ENCODE peak calls at places on chromosomes 3 and 15, in six cellular contexts. Z is WTC11; U is Daoy; I is anterior cingulate cortex; C is KG1; K is stimulated activated CD8-positive, alpha-beta memory T cell treated with anti-CD3 and anti-CD28 coated beads, Interleukin-15, amount 100 ng/mL, for 24 hours. R is an unnamed sample.
A peak's percentile ranks its signal among the peaks of the same experiment; 100 is the strongest.

GRCh38 chr3:4776980-4777581 is 202.2 kb upstream of the BHLHE40 start:
- DNase-seq in Z (no peak), U (no peak), I (no peak), C (no peak), K (no peak), R (no peak)

GRCh38 chr3:151091685-151092352 is 6.4 kb downstream of the MED12L start:
- DNase-seq in Z (no peak), U (peak; percentile 40), I (no peak), C (no peak), K (no peak), R (no peak)

GRCh38 chr3:129656659-129657247 is 50.3 kb upstream of the PLXND1 start:
- DNase-seq in Z (no peak), U (no peak), I (no peak), C (no peak), K (no peak), R (no peak)

GRCh38 chr15:48358681-48359152 is 27.5 kb downstream of the DUT start:
- DNase-seq in Z (no peak), U (peak; percentile 59), I (no peak), C (no peak), K (no peak), R (no peak)

GRCh38 chr15:100250166-100250800 is 91.5 kb downstream of the ADAMTS17 start:
- DNase-seq in Z (no peak), U (no peak), I (no peak), C (no peak), K (no peak), R (peak; percentile 3)

GRCh38 chr3:127775398-127776109 is 46.8 kb downstream of the MGLL start:
- DNase-seq in Z (no peak), U (peak; percentile 92), I (no peak), C (no peak), K (no peak), R (no peak)

GRCh38 chr3:138174421-138175122 is at the start of gene DBR1:
- DNase-seq in Z (peak; percentile 66), U (peak; percentile 83), I (peak; percentile 62), C (peak; percentile 25), K (peak; percentile 46), R (peak; percentile 35)

GRCh38 chr3:87437765-87438164 is 161.4 kb upstream of the POU1F1 start:
- DNase-seq in Z (no peak), U (peak; percentile 13), I (no peak), C (no peak), K (no peak), R (no peak)

GRCh38 chr15:83210619-83211018 is 3.0 kb upstream of the HDGFL3 start:
- DNase-seq in Z (no peak), U (peak; percentile 39), I (no peak), C (no peak), K (no peak), R (peak; percentile 61)

GRCh38 chr3:64398431-64398830 is 173.2 kb upstream of the PRICKLE2 start:
- DNase-seq in Z (no peak), U (no peak), I (no peak), C (no peak), K (no peak), R (no peak)

GRCh38 chr3:48411606-48412374 is 18.1 kb downstream of the PLXNB1 start:
- DNase-seq in Z (peak; percentile 5), U (no peak), I (no peak), C (no peak), K (no peak), R (no peak)

GRCh38 chr3:58482917-58483636 is 8.8 kb upstream of the KCTD6 start:
- DNase-seq in Z (no peak), U (no peak), I (no peak), C (no peak), K (no peak), R (no peak)

GRCh38 chr3:197362086-197362485 is 63.7 kb upstream of the DLG1 start:
- DNase-seq in Z (no peak), U (no peak), I (no peak), C (no peak), K (no peak), R (no peak)

GRCh38 chr15:101255066-101255415 is 3.2 kb upstream of the CHSY1 start:
- DNase-seq in Z (no peak), U (no peak), I (no peak), C (no peak), K (no peak), R (no peak)

GRCh38 chr3:25572919-25573385 is 91.8 kb downstream of the TOP2B start:
- DNase-seq in Z (no peak), U (peak; percentile 15), I (no peak), C (no peak), K (no peak), R (no peak)

GRCh38 chr3:113668015-113668414 is 28.4 kb downstream of the USF3 start:
- DNase-seq in Z (no peak), U (peak; percentile 62), I (no peak), C (no peak), K (no peak), R (no peak)

GRCh38 chr3:55489804-55490132 is 2.7 kb upstream of the WNT5A start:
- DNase-seq in Z (peak; percentile 72), U (peak; percentile 44), I (no peak), C (no peak), K (no peak), R (no peak)

GRCh38 chr3:28349397-28350000 is 875 bp upstream of the AZI2 start:
- DNase-seq in Z (no peak), U (peak; percentile 6), I (no peak), C (no peak), K (no peak), R (no peak)

GRCh38 chr15:48940508-48940907 is 23.2 kb downstream of the SHC4 start:
- DNase-seq in Z (no peak), U (peak; percentile 75), I (no peak), C (no peak), K (no peak), R (no peak)

GRCh38 chr3:185317674-185318073 is 45.3 kb upstream of the MAP3K13 start:
- DNase-seq in Z (no peak), U (no peak), I (no peak), C (no peak), K (no peak), R (no peak)

GRCh38 chr15:61420546-61420945 is 191.4 kb upstream of the RORA start:
- DNase-seq in Z (no peak), U (no peak), I (no peak), C (no peak), K (no peak), R (no peak)

GRCh38 chr15:67201136-67201535 is 53.3 kb downstream of the AAGAB start:
- DNase-seq in Z (no peak), U (peak; percentile 5), I (no peak), C (no peak), K (no peak), R (no peak)

GRCh38 chr3:123730816-123731215 is 146.0 kb upstream of the HACD2 start:
- DNase-seq in Z (no peak), U (no peak), I (no peak), C (no peak), K (no peak), R (no peak)

GRCh38 chr3:55380561-55380960 is 106.5 kb downstream of the WNT5A start:
- DNase-seq in Z (no peak), U (no peak), I (no peak), C (no peak), K (no peak), R (no peak)

GRCh38 chr3:50339485-50340196 is 995 bp downstream of the RASSF1 start:
- DNase-seq in Z (no peak), U (no peak), I (no peak), C (no peak), K (no peak), R (no peak)

GRCh38 chr15:82625136-82625535 is 22.0 kb downstream of the CPEB1 start:
- DNase-seq in Z (no peak), U (no peak), I (no peak), C (no peak), K (no peak), R (no peak)

GRCh38 chr3:196458063-196458462 is 25.8 kb upstream of the UBXN7 start:
- DNase-seq in Z (no peak), U (no peak), I (no peak), C (no peak), K (no peak), R (no peak)

GRCh38 chr3:127349501-127350171 is 61.8 kb upstream of the PRR20G start:
- DNase-seq in Z (no peak), U (no peak), I (no peak), C (no peak), K (no peak), R (no peak)

GRCh38 chr3:66470285-66470684 is 30.5 kb downstream of the LRIG1 start:
- DNase-seq in Z (no peak), U (no peak), I (no peak), C (no peak), K (no peak), R (no peak)

GRCh38 chr15:88234711-88235110 is 21.8 kb downstream of the NTRK3 start:
- DNase-seq in Z (no peak), U (no peak), I (no peak), C (no peak), K (no peak), R (no peak)

R was measured in mesothelial cell of epicardium.